ENCODE peak calls at places on chromosomes 4 and X, in seven cellular contexts. E is pancreas; Y is naive thymus-derived CD8-positive, alpha-beta T cell; V is AG10803; L is NCI-H1417; P is H7; B is DMS153. T is an unnamed sample.

GRCh38 chr4:8427761-8428287 is 12.7 kb downstream of the ACOX3 start:
- DNase-seq in E (peak; percentile 61), L (peak; percentile 62), V (peak; percentile 66), P (peak; percentile 40), B (no peak), Y (no peak), T (no peak)

GRCh38 chr4:143411527-143412480 is 75.1 kb downstream of the GAB1 start:
- DNase-seq in P (no peak), V (peak; percentile 53), Y (no peak), B (peak; percentile 63), E (no peak), L (peak; percentile 90), T (no peak)

GRCh38 chr4:70914631-70915030 is 12.5 kb downstream of the MOB1B start:
- DNase-seq in V (no peak), E (no peak), Y (no peak), L (no peak), B (no peak), P (no peak), T (no peak)

GRCh38 chr4:85825937-85826678 is 351.2 kb downstream of the ARHGAP24 start:
- DNase-seq in Y (no peak), L (peak; percentile 70), P (peak; percentile 13), B (peak; percentile 16), V (peak; percentile 82), E (peak; percentile 31), T (peak; percentile 90)

GRCh38 chr4:105598787-105599186 is 46.4 kb downstream of the ARHGEF38 start:
- DNase-seq in B (no peak), V (no peak), E (no peak), L (no peak), P (no peak), Y (no peak), T (no peak)

GRCh38 chr4:56630876-56631666 is 50.0 kb downstream of the HOPX start:
- DNase-seq in L (no peak), B (no peak), Y (no peak), E (no peak), P (no peak), V (peak; percentile 56), T (no peak)

GRCh38 chrX:145820825-145821224 is 3.2 kb downstream of the SLITRK2 start:
- DNase-seq in Y (no peak), P (no peak), B (no peak), E (no peak), V (no peak), L (no peak), T (no peak)

GRCh38 chr4:108141213-108142045 is 27.3 kb downstream of the LEF1 start:
- DNase-seq in P (no peak), E (no peak), B (no peak), V (peak; percentile 21), Y (no peak), L (peak; percentile 98), T (no peak)

GRCh38 chr4:98253499-98253898 is 7.7 kb upstream of the RAP1GDS1 start:
- DNase-seq in P (no peak), Y (no peak), B (no peak), V (no peak), L (no peak), E (no peak), T (no peak)

GRCh38 chr4:3145251-3145908 is 70.9 kb downstream of the HTT start:
- DNase-seq in B (no peak), P (no peak), L (peak; percentile 28), Y (no peak), V (peak; percentile 41), E (no peak), T (no peak)

GRCh38 chr4:25440478-25441030 is 63.5 kb downstream of the ANAPC4 start:
- DNase-seq in L (no peak), V (no peak), P (no peak), Y (no peak), B (no peak), E (peak; percentile 66), T (no peak)

GRCh38 chrX:44314259-44314734 is 29.2 kb downstream of the EFHC2 start:
- DNase-seq in L (no peak), E (no peak), B (no peak), P (peak; percentile 8), V (peak; percentile 25), Y (no peak), T (no peak)

GRCh38 chrX:44903107-44903506 is 30.1 kb downstream of the KDM6A start:
- DNase-seq in Y (no peak), P (no peak), B (no peak), E (no peak), V (peak; percentile 70), L (no peak), T (no peak)

GRCh38 chr4:169658970-169659735 is 38.8 kb downstream of the CLCN3 start:
- DNase-seq in L (peak; percentile 53), V (no peak), P (no peak), E (no peak), Y (no peak), B (no peak), T (no peak)

GRCh38 chr4:13872145-13872544 is 244.6 kb upstream of the BOD1L1 start:
- DNase-seq in Y (no peak), L (no peak), P (no peak), V (peak; percentile 9), E (no peak), B (no peak), T (no peak)

GRCh38 chrX:12949927-12950656 is 24.8 kb upstream of the TMSB4X start:
- DNase-seq in P (no peak), V (peak; percentile 92), B (peak; percentile 25), E (peak; percentile 53), Y (peak; percentile 47), L (peak; percentile 47), T (no peak)

GRCh38 chrX:44828008-44828605 is 15.7 kb upstream of the DUSP21 start:
- DNase-seq in B (no peak), Y (no peak), E (no peak), V (peak; percentile 69), L (no peak), P (no peak), T (no peak)

GRCh38 chr4:105189855-105190650 is 43.4 kb downstream of the TET2 start:
- DNase-seq in E (no peak), B (no peak), L (no peak), Y (no peak), V (no peak), P (no peak), T (no peak)

GRCh38 chrX:8755116-8755515 is 23.2 kb upstream of the ANOS1 start:
- DNase-seq in L (peak; percentile 59), B (no peak), Y (no peak), E (no peak), V (no peak), P (peak; percentile 56), T (no peak)

GRCh38 chr4:5870701-5871100 is 22.2 kb downstream of the CRMP1 start:
- DNase-seq in B (no peak), Y (no peak), E (no peak), L (no peak), V (no peak), P (no peak), T (peak; percentile 34)

GRCh38 chrX:63421411-63421810 is 70.3 kb upstream of the SPIN4 start:
- DNase-seq in Y (no peak), P (no peak), L (no peak), V (no peak), B (no peak), E (no peak), T (no peak)

GRCh38 chrX:45445745-45446412 is 245.2 kb upstream of the DIPK2B start:
- DNase-seq in B (no peak), Y (no peak), V (peak; percentile 74), P (no peak), E (no peak), L (no peak), T (no peak)

GRCh38 chrX:11756354-11757318 is 1.4 kb upstream of the MSL3 start:
- DNase-seq in P (no peak), V (no peak), Y (no peak), E (no peak), L (peak; percentile 50), B (peak; percentile 24), T (no peak)

GRCh38 chr4:155592568-155593343 is 73.9 kb upstream of the GUCY1A1 start:
- DNase-seq in L (peak; percentile 8), Y (no peak), E (no peak), P (no peak), B (no peak), V (peak; percentile 93), T (no peak)

GRCh38 chr4:142416711-142417275 is 429.3 kb downstream of the INPP4B start:
- DNase-seq in Y (no peak), E (no peak), B (no peak), P (no peak), L (no peak), V (no peak), T (no peak)

GRCh38 chr4:184812651-184813181 is 13.1 kb downstream of the ACSL1 start:
- DNase-seq in L (no peak), B (peak; percentile 21), Y (no peak), V (no peak), E (no peak), P (no peak), T (no peak)

GRCh38 chr4:167419468-167420133 is 185.3 kb upstream of the SPOCK3 start:
- DNase-seq in E (no peak), Y (no peak), L (peak; percentile 60), B (no peak), V (no peak), P (no peak), T (no peak)

GRCh38 chr4:173399016-173399415 is at the start of gene SCRG1:
- DNase-seq in B (no peak), P (peak; percentile 26), L (no peak), E (no peak), V (no peak), Y (no peak), T (no peak)

GRCh38 chr4:135418353-135418752 is 1216.8 kb upstream of the PABPC4L start:
- DNase-seq in V (no peak), E (no peak), Y (no peak), L (peak; percentile 55), B (no peak), P (peak; percentile 14), T (no peak)